ENCODE peak calls at places on chromosome 3, in nine cellular contexts. T is Kasumi-1; D is posterior vena cava; Y is A172; H is lower lobe of right lung; U is SJSA1; S is CD8-positive, alpha-beta T cell; A is NCI-H748 treated with DMSO at 0.1 percent for 48 hours; E is suprapubic skin. P is an unnamed sample.
A peak's percentile ranks its signal among the peaks of the same experiment; 100 is the strongest.

GRCh38 chr3:27885641-27886040 is 163.5 kb upstream of the EOMES start:
- DNase-seq in T (no peak), D (no peak), Y (no peak), H (no peak), U (no peak), S (no peak), A (no peak), E (no peak), P (no peak)

GRCh38 chr3:9396301-9396631 is 1.1 kb upstream of the SETD5 start:
- DNase-seq in T (peak; percentile 70), D (peak; percentile 96), Y (peak; percentile 98), H (peak; percentile 94), U (peak; percentile 92), S (peak; percentile 76), A (peak; percentile 84), E (peak; percentile 95), P (peak; percentile 97)

GRCh38 chr3:45104715-45105711 is 41.2 kb downstream of the CDCP1 start:
- DNase-seq in T (no peak), D (no peak), Y (peak; percentile 42), H (no peak), U (peak; percentile 66), S (no peak), A (no peak), E (no peak), P (no peak)

GRCh38 chr3:154334973-154335420 is 10.7 kb upstream of the DHX36 start:
- DNase-seq in T (peak; percentile 69), D (no peak), Y (peak; percentile 45), H (no peak), U (peak; percentile 10), S (no peak), A (peak; percentile 22), E (no peak), P (peak; percentile 49)

GRCh38 chr3:133408961-133409360 is 9.1 kb downstream of the BFSP2 start:
- DNase-seq in T (no peak), D (no peak), Y (peak; percentile 64), H (no peak), U (peak; percentile 89), S (no peak), A (no peak), E (no peak), P (no peak)

GRCh38 chr3:55675478-55675877 is 188.4 kb upstream of the WNT5A start:
- DNase-seq in T (no peak), D (no peak), Y (no peak), H (no peak), U (no peak), S (no peak), A (no peak), E (no peak), P (no peak)

GRCh38 chr3:197522881-197523342 is 32.9 kb downstream of the BDH1 start:
- DNase-seq in T (no peak), D (peak; percentile 80), Y (no peak), H (no peak), U (no peak), S (no peak), A (no peak), E (peak; percentile 61), P (no peak)

GRCh38 chr3:166510382-166510781 is 673.2 kb upstream of the BCHE start:
- DNase-seq in T (no peak), D (no peak), Y (no peak), H (no peak), U (no peak), S (no peak), A (no peak), E (no peak), P (peak; percentile 10)

GRCh38 chr3:193788189-193788946 is 195.4 kb downstream of the OPA1 start:
- DNase-seq in T (peak; percentile 73), D (no peak), Y (peak; percentile 48), H (peak; percentile 63), U (peak; percentile 60), S (no peak), A (peak; percentile 58), E (no peak), P (peak; percentile 92)

GRCh38 chr3:161673845-161674244 is 177.2 kb downstream of the OTOL1 start:
- DNase-seq in T (no peak), D (no peak), Y (no peak), H (no peak), U (no peak), S (no peak), A (no peak), E (no peak), P (no peak)

GRCh38 chr3:79968418-79968817 is 200.6 kb upstream of the ROBO1 start:
- DNase-seq in T (peak; percentile 41), D (no peak), Y (no peak), H (no peak), U (no peak), S (no peak), A (no peak), E (no peak), P (no peak)

GRCh38 chr3:12870942-12871341 is 29.6 kb upstream of the RPL32 start:
- DNase-seq in T (no peak), D (peak; percentile 92), Y (no peak), H (no peak), U (no peak), S (peak; percentile 21), A (no peak), E (no peak), P (no peak)

GRCh38 chr3:166531730-166532129 is 694.5 kb upstream of the BCHE start:
- DNase-seq in T (no peak), D (no peak), Y (no peak), H (no peak), U (no peak), S (no peak), A (no peak), E (no peak), P (no peak)

GRCh38 chr3:124557433-124558232 is 172.6 kb upstream of the UMPS start:
- DNase-seq in T (no peak), D (no peak), Y (peak; percentile 65), H (no peak), U (peak; percentile 53), S (no peak), A (no peak), E (no peak), P (no peak)

GRCh38 chr3:72836409-72836808 is 11.8 kb downstream of the SHQ1 start:
- DNase-seq in T (no peak), D (no peak), Y (no peak), H (no peak), U (no peak), S (no peak), A (no peak), E (no peak), P (no peak)

GRCh38 chr3:179452166-179452544 is 885 bp upstream of the GNB4 start:
- DNase-seq in T (peak; percentile 30), D (no peak), Y (peak; percentile 64), H (no peak), U (peak; percentile 65), S (no peak), A (no peak), E (no peak), P (peak; percentile 82)

GRCh38 chr3:134359121-134360010 is 14.9 kb downstream of the AMOTL2 start:
- DNase-seq in T (no peak), D (peak; percentile 73), Y (peak; percentile 68), H (peak; percentile 41), U (no peak), S (no peak), A (no peak), E (peak; percentile 53), P (no peak)

GRCh38 chr3:117553461-117553860 is 843.9 kb downstream of the TUSC7 start:
- DNase-seq in T (no peak), D (no peak), Y (no peak), H (no peak), U (no peak), S (no peak), A (no peak), E (no peak), P (no peak)

P was measured in left kidney.